ENCODE peak calls at places on chromosomes 4 and X, in ten cellular contexts. E is HL-60; T is neuronal stem cell; N is activated T-cell treated with anti-CD3 and anti-CD28 coated beads for 48 hours; K is T-helper 9 cell; U is CD4-positive, CD25-positive, alpha-beta regulatory T cell; Z is fibroblast of lung; S is lower leg skin; C is GM13976; M is T-helper 2 cell. X is an unnamed sample.

GRCh38 chr4:159229164-159229563 is 126.3 kb downstream of the RAPGEF2 start:
- DNase-seq in T (peak; percentile 70), U (no peak), K (no peak), E (no peak), Z (peak; percentile 80), S (no peak), C (no peak), M (no peak), N (no peak), X (no peak)

GRCh38 chrX:19836337-19836736 is 51.1 kb downstream of the SH3KBP1 start:
- DNase-seq in M (no peak), E (peak; percentile 37), T (no peak), U (no peak), C (no peak), K (no peak), S (no peak), Z (no peak), N (no peak), X (no peak)

GRCh38 chrX:94914235-94914634 is 1240.2 kb downstream of the FAM133A start:
- DNase-seq in U (no peak), T (no peak), K (no peak), Z (no peak), C (no peak), S (no peak), E (no peak), N (no peak), M (no peak), X (no peak)

GRCh38 chr4:52588097-52588496 is 71.0 kb downstream of the USP46 start:
- DNase-seq in M (no peak), T (no peak), U (no peak), Z (peak; percentile 17), C (peak; percentile 35), S (no peak), K (no peak), E (no peak), N (peak; percentile 15), X (no peak)

GRCh38 chr4:105113800-105114199 is 32.9 kb upstream of the TET2 start:
- DNase-seq in K (no peak), M (no peak), S (no peak), T (no peak), N (no peak), Z (peak; percentile 11), U (no peak), E (peak; percentile 67), C (no peak), X (no peak)

GRCh38 chr4:138910914-138911336 is 104.7 kb upstream of the NOCT start:
- DNase-seq in M (no peak), C (no peak), S (peak; percentile 92), T (peak; percentile 67), K (no peak), N (no peak), Z (peak; percentile 90), E (no peak), U (no peak), X (no peak)

GRCh38 chr4:35802644-35803043 is 441.7 kb downstream of the ARAP2 start:
- DNase-seq in U (no peak), T (no peak), M (no peak), E (no peak), K (no peak), N (no peak), C (no peak), Z (no peak), S (no peak), X (no peak)

GRCh38 chrX:71909956-71910355 is 689 bp upstream of the NHSL2 start:
- DNase-seq in N (no peak), Z (no peak), U (no peak), E (no peak), S (no peak), M (no peak), K (no peak), T (peak; percentile 31), C (no peak), X (no peak)

GRCh38 chr4:111748157-111748556 is 397.1 kb upstream of the FAM241A start:
- DNase-seq in E (no peak), U (no peak), K (no peak), M (no peak), Z (no peak), S (no peak), T (no peak), C (no peak), N (no peak), X (no peak)

GRCh38 chr4:78880874-78881492 is 58.3 kb downstream of the PAQR3 start:
- DNase-seq in T (no peak), C (no peak), S (no peak), K (no peak), Z (no peak), U (no peak), M (no peak), N (no peak), E (no peak), X (no peak)

GRCh38 chrX:46636223-46636622 is 62.7 kb downstream of the CHST7 start:
- DNase-seq in N (no peak), T (no peak), S (no peak), Z (no peak), K (no peak), U (no peak), E (no peak), C (no peak), M (no peak), X (no peak)

GRCh38 chrX:151985955-151986354 is 11.5 kb upstream of the GABRE start:
- DNase-seq in C (no peak), S (peak; percentile 46), N (no peak), Z (peak; percentile 9), M (no peak), T (no peak), U (no peak), K (no peak), E (no peak), X (no peak)

GRCh38 chr4:2256781-2257191 is 5.1 kb downstream of the MXD4 start:
- DNase-seq in T (no peak), N (no peak), E (no peak), Z (no peak), U (no peak), C (no peak), M (no peak), S (peak; percentile 88), K (no peak), X (no peak)

GRCh38 chrX:118862086-118862485 is 38.5 kb downstream of the ZCCHC12 start:
- DNase-seq in N (no peak), S (no peak), T (no peak), K (no peak), C (no peak), M (no peak), U (no peak), E (no peak), Z (no peak), X (no peak)

GRCh38 chrX:97756879-97757278 is 873.2 kb downstream of the RPA4 start:
- DNase-seq in K (no peak), S (no peak), M (no peak), T (no peak), U (no peak), Z (no peak), C (no peak), E (no peak), N (no peak), X (no peak)

GRCh38 chr4:9703391-9703790 is 78.0 kb upstream of the DRD5 start:
- DNase-seq in N (peak; percentile 68), C (peak; percentile 71), E (peak; percentile 65), K (peak; percentile 54), M (peak; percentile 22), U (peak; percentile 27), T (peak; percentile 51), Z (peak; percentile 14), S (peak; percentile 94), X (peak; percentile 50)

GRCh38 chrX:17403231-17403691 is 28.3 kb downstream of the NHS start:
- DNase-seq in M (no peak), E (no peak), T (no peak), Z (no peak), U (no peak), N (no peak), S (no peak), K (no peak), C (no peak), X (no peak)

GRCh38 chrX:148037020-148037419 is 55.9 kb downstream of the FMR1NB start:
- DNase-seq in T (no peak), N (no peak), C (no peak), S (no peak), U (no peak), Z (no peak), M (no peak), E (no peak), K (no peak), X (no peak)

GRCh38 chrX:136587532-136587931 is 55.5 kb downstream of the VGLL1 start:
- DNase-seq in N (no peak), U (no peak), C (no peak), K (no peak), S (no peak), M (no peak), E (no peak), Z (no peak), T (no peak), X (no peak)

GRCh38 chrX:20061869-20062254 is 54.8 kb downstream of the MAP7D2 start:
- DNase-seq in K (no peak), E (no peak), Z (peak; percentile 51), C (no peak), T (no peak), M (no peak), U (no peak), N (no peak), S (no peak), X (no peak)

GRCh38 chr4:184103755-184104367 is 113.8 kb downstream of the ENPP6 start:
- DNase-seq in E (no peak), N (no peak), C (no peak), M (no peak), U (no peak), K (no peak), T (no peak), S (peak; percentile 70), Z (no peak), X (no peak)

GRCh38 chr4:16858275-16858752 is 40.1 kb downstream of the LDB2 start:
- DNase-seq in Z (peak; percentile 61), U (no peak), M (no peak), S (no peak), K (no peak), T (no peak), E (no peak), N (no peak), C (no peak), X (no peak)

GRCh38 chr4:157994863-157995262 is 178.0 kb downstream of the GASK1B start:
- DNase-seq in E (no peak), U (no peak), N (no peak), Z (peak; percentile 36), K (no peak), T (no peak), M (no peak), C (no peak), S (no peak), X (no peak)

GRCh38 chrX:68083510-68083909 is 349.8 kb downstream of the OPHN1 start:
- DNase-seq in K (no peak), T (no peak), C (no peak), U (no peak), M (no peak), S (no peak), Z (peak; percentile 14), N (no peak), E (no peak), X (no peak)

GRCh38 chr4:100590308-100590707 is 72.5 kb upstream of the EMCN start:
- DNase-seq in U (no peak), N (no peak), Z (no peak), T (no peak), K (no peak), C (no peak), E (no peak), M (no peak), S (no peak), X (no peak)

GRCh38 chr4:183966371-183966770 is 61.3 kb downstream of the STOX2 start:
- DNase-seq in N (no peak), S (no peak), T (no peak), U (no peak), E (peak; percentile 26), M (no peak), C (no peak), K (no peak), Z (no peak), X (no peak)

GRCh38 chr4:1244081-1244977 is 4.6 kb downstream of the CTBP1 start:
- DNase-seq in T (no peak), C (peak; percentile 18), S (peak; percentile 85), Z (no peak), E (no peak), U (no peak), M (no peak), K (no peak), N (no peak), X (no peak)

GRCh38 chr4:7632341-7632740 is 197.6 kb upstream of the PSAPL1 start:
- DNase-seq in E (no peak), T (no peak), M (no peak), N (no peak), C (no peak), S (no peak), U (no peak), K (no peak), Z (no peak), X (no peak)

X was measured in germinal center.